ENCODE peak calls at places on chromosomes 13 and 19, in four cellular contexts. F is mesothelial cell of epicardium, U is breast epithelium, R is nephron progenitor cell. W is an unnamed sample.
A peak's percentile ranks its signal among the peaks of the same experiment; 100 is the strongest.

GRCh38 chr19:7926021-7926726 is at the start of gene CTXN1:
- DNase-seq in F (peak; percentile 89), U (peak; percentile 71), R (peak; percentile 94), W (peak; percentile 84)

GRCh38 chr19:48614436-48615144 is at the start of gene FAM83E:
- DNase-seq in U (no peak), R (no peak), F (no peak), W (no peak)

GRCh38 chr19:52660981-52661380 is 22.8 kb upstream of the ZNF83 start:
- DNase-seq in F (no peak), R (no peak), U (no peak), W (no peak)

GRCh38 chr19:47509973-47510372 is 4.9 kb downstream of the NAPA start:
- DNase-seq in U (peak; percentile 78), F (no peak), R (no peak), W (no peak)

GRCh38 chr19:56930647-56931592 is 90.4 kb upstream of the PEG3 start:
- DNase-seq in U (no peak), R (no peak), F (no peak), W (no peak)

GRCh38 chr13:25691654-25692053 is 319.9 kb downstream of the ATP8A2 start:
- DNase-seq in F (no peak), U (no peak), R (no peak), W (no peak)

GRCh38 chr19:48363500-48363809 is 285 bp downstream of the TMEM143 start:
- DNase-seq in F (peak; percentile 65), U (no peak), R (peak; percentile 45), W (no peak)

GRCh38 chr13:25401958-25402357 is 30.2 kb downstream of the ATP8A2 start:
- DNase-seq in F (no peak), U (no peak), R (no peak), W (no peak)

GRCh38 chr19:2021453-2022140 is 6.1 kb upstream of the BTBD2 start:
- DNase-seq in U (no peak), F (no peak), R (no peak), W (no peak)

GRCh38 chr19:6457958-6458694 is 1.5 kb downstream of the SLC25A23 start:
- DNase-seq in R (no peak), U (no peak), F (no peak), W (no peak)

GRCh38 chr19:8148410-8149231 is 771 bp downstream of the FBN3 start:
- DNase-seq in R (peak; percentile 76), U (no peak), F (peak; percentile 77), W (peak; percentile 41)

GRCh38 chr19:4063369-4064072 is 3.2 kb downstream of the ZBTB7A start:
- DNase-seq in F (no peak), R (no peak), U (no peak), W (no peak)

GRCh38 chr13:95099541-95099940 is 201.7 kb downstream of the ABCC4 start:
- DNase-seq in R (no peak), F (no peak), U (no peak), W (no peak)

GRCh38 chr13:71118779-71119364 is 748.1 kb downstream of the DACH1 start:
- DNase-seq in R (no peak), U (no peak), F (no peak), W (no peak)

GRCh38 chr13:20526664-20527063 is 1.0 kb upstream of the CRYL1 start:
- DNase-seq in R (no peak), F (no peak), U (no peak), W (no peak)

GRCh38 chr19:15529774-15530372 is 21.5 kb downstream of the CYP4F22 start:
- DNase-seq in U (no peak), R (no peak), F (no peak), W (no peak)

GRCh38 chr19:58550362-58551122 is 4.4 kb downstream of the CHMP2A start:
- DNase-seq in R (no peak), F (no peak), U (no peak), W (no peak)

GRCh38 chr13:64529874-64530485 is 2700.2 kb downstream of the PCDH9 start:
- DNase-seq in U (no peak), F (no peak), R (peak; percentile 20), W (no peak)

GRCh38 chr13:90302113-90302512 is 1045.4 kb upstream of the MIR17HG start:
- DNase-seq in R (no peak), U (no peak), F (no peak), W (no peak)

GRCh38 chr13:87302034-87302433 is 369.1 kb upstream of the SLITRK5 start:
- DNase-seq in U (no peak), F (no peak), R (no peak), W (no peak)

GRCh38 chr13:94056362-94056990 is 423.0 kb downstream of the DCT start:
- DNase-seq in F (no peak), U (no peak), R (no peak), W (no peak)

GRCh38 chr19:8635422-8635821 is 5.0 kb downstream of the NFILZ start:
- DNase-seq in R (no peak), F (no peak), U (no peak), W (no peak)

GRCh38 chr13:74550039-74550438 is 415.8 kb upstream of the KLF12 start:
- DNase-seq in U (no peak), F (no peak), R (no peak), W (no peak)

GRCh38 chr13:98386632-98387031 is 190.3 kb downstream of the STK24 start:
- DNase-seq in R (no peak), F (no peak), U (no peak), W (no peak)

GRCh38 chr13:22828081-22828480 is 352.7 kb upstream of the SGCG start:
- DNase-seq in U (no peak), R (no peak), F (no peak), W (no peak)

GRCh38 chr19:55354698-55355212 is at the start of gene COX6B2:
- DNase-seq in U (no peak), R (no peak), F (no peak), W (no peak)
- TF ChIP-seq CTCF in U (no peak), R (no peak), F (no peak), W (no peak)

DNA sequence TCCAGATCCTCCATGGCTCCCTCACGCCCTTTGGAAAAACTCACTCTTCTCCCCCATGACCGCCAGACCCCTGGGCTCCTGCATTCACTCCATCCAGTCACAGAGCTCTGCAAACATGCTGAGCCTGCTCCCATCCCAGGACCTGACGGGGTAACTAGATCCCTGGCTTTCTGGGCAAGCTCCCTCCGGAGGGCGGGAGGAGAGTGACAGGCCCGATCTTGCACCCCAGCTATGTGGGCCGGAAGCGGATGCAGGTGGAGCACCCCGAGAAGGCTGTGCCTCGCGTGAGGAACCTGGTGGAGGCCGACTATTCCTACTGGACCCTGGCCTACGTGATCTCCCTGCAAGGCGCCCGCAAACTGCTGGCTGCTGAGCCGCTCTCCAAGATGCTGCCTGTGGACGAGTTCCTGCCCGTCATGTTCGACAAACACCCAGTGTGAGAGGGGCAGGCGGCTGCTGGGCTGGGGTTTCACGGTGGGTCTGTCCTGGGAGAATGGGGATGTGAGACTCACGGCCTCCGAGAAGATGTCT is 25.1 kb downstream of the COLGALT1 start:
- DNase-seq in U (no peak), F (no peak), R (no peak), W (no peak)
- TF ChIP-seq CTCF in U (no peak), F (no peak), R (no peak), W (no peak)

GRCh38 chr19:35612559-35613321 is at the start of gene HAUS5:
- DNase-seq in U (peak; percentile 95), R (peak; percentile 97), F (peak; percentile 99), W (peak; percentile 85)
- TF ChIP-seq CTCF in U (no peak), R (no peak), F (no peak), W (no peak)

GRCh38 chr19:5369304-5369703 is 28.7 kb upstream of the PTPRS start:
- DNase-seq in F (no peak), U (no peak), R (no peak), W (no peak)

GRCh38 chr19:5365905-5366304 is 25.3 kb upstream of the PTPRS start:
- DNase-seq in U (no peak), R (no peak), F (no peak), W (no peak)

GRCh38 chr19:5372572-5373200 is 32.1 kb upstream of the PTPRS start:
- DNase-seq in R (no peak), F (no peak), U (no peak), W (no peak)

GRCh38 chr19:5367530-5368133 is 27.0 kb upstream of the PTPRS start:
- DNase-seq in R (no peak), F (no peak), U (no peak), W (no peak)

GRCh38 chr19:5369962-5370367 is 29.4 kb upstream of the PTPRS start:
- DNase-seq in F (peak; percentile 70), R (peak; percentile 81), U (no peak), W (peak; percentile 54)
- TF ChIP-seq CTCF in F (peak; percentile 40), R (peak; percentile 63), U (no peak), W (peak; percentile 79)

GRCh38 chr13:78806457-78806856 is 147.5 kb upstream of the OBI1 start:
- DNase-seq in F (no peak), U (no peak), R (no peak), W (no peak)
- TF ChIP-seq CTCF in F (no peak), U (no peak), R (peak; percentile 45), W (peak; percentile 18)